ENCODE peak calls at places on chromosome 10, in ten cellular contexts. W, D, T, K, H, X, L, A, V and F are unnamed samples.

GRCh38 chr10:86194684-86195083 is 171.9 kb downstream of the GRID1 start:
- DNase-seq in W (no peak), D (no peak), T (no peak), K (peak), H (no peak), X (no peak), L (no peak), A (no peak), V (no peak), F (no peak)

GRCh38 chr10:124987788-124988187 is 45.9 kb downstream of the ZRANB1 start:
- DNase-seq in W (no peak), D (no peak), T (no peak), K (no peak), H (no peak), X (no peak), L (no peak), A (no peak), V (no peak), F (no peak)

GRCh38 chr10:47237316-47238260 is 62.4 kb upstream of the GDF10 start:
- DNase-seq in W (no peak), D (no peak), T (no peak), K (no peak), H (no peak), X (no peak), L (no peak), A (no peak), V (no peak), F (peak)

GRCh38 chr10:119667562-119668328 is 16.6 kb downstream of the BAG3 start:
- DNase-seq in W (no peak), D (no peak), T (peak), K (no peak), H (peak), X (peak), L (no peak), A (no peak), V (peak), F (no peak)

GRCh38 chr10:125844673-125845300 is 21.4 kb downstream of the BCCIP start:
- DNase-seq in W (no peak), D (no peak), T (no peak), K (no peak), H (peak), X (no peak), L (no peak), A (no peak), V (no peak), F (no peak)

GRCh38 chr10:114638874-114639625 is 19.0 kb downstream of the ABLIM1 start:
- DNase-seq in W (no peak), D (no peak), T (peak), K (no peak), H (no peak), X (peak), L (no peak), A (no peak), V (peak), F (no peak)

GRCh38 chr10:86520871-86521619 is 547 bp downstream of the WAPL start:
- DNase-seq in W (peak), D (no peak), T (peak), K (peak), H (peak), X (peak), L (peak), A (peak), V (peak), F (peak)

GRCh38 chr10:132448248-132448731 is 51.3 kb downstream of the PWWP2B start:
- DNase-seq in W (peak), D (no peak), T (peak), K (no peak), H (peak), X (peak), L (no peak), A (peak), V (no peak), F (peak)

GRCh38 chr10:43689618-43689954 is 40.9 kb upstream of the ZNF32 start:
- DNase-seq in W (no peak), D (no peak), T (peak), K (no peak), H (peak), X (peak), L (peak), A (no peak), V (peak), F (peak)

GRCh38 chr10:77390481-77390891 is 247.1 kb downstream of the KCNMA1 start:
- DNase-seq in W (no peak), D (no peak), T (no peak), K (no peak), H (no peak), X (peak), L (no peak), A (no peak), V (no peak), F (no peak)

GRCh38 chr10:30718877-30719268 is 89.3 kb upstream of the LYZL2 start:
- DNase-seq in W (no peak), D (no peak), T (no peak), K (no peak), H (no peak), X (no peak), L (no peak), A (no peak), V (no peak), F (no peak)

GRCh38 chr10:110992011-110992800 is 72.8 kb downstream of the SHOC2 start:
- DNase-seq in W (no peak), D (no peak), T (no peak), K (no peak), H (no peak), X (peak), L (no peak), A (no peak), V (no peak), F (no peak)

GRCh38 chr10:58992830-58993460 is 183.5 kb upstream of the PHYHIPL start:
- DNase-seq in W (no peak), D (no peak), T (no peak), K (no peak), H (no peak), X (no peak), L (no peak), A (no peak), V (no peak), F (no peak)

GRCh38 chr10:73591578-73591902 is 398 bp upstream of the USP54 start:
- DNase-seq in W (no peak), D (no peak), T (peak), K (no peak), H (no peak), X (peak), L (peak), A (no peak), V (no peak), F (no peak)

GRCh38 chr10:323651-324293 is 188.5 kb downstream of the ZMYND11 start:
- DNase-seq in W (peak), D (peak), T (peak), K (peak), H (no peak), X (peak), L (no peak), A (peak), V (peak), F (peak)